ENCODE peak calls at places on chromosomes 6 and 20, in eight cellular contexts. W, X, A, T, S, Q, N and L are unnamed samples.

GRCh38 chr6:159217595-159218275 is 48.5 kb downstream of the FNDC1 start:
- DNase-seq in N (no peak), S (peak; percentile 36), Q (no peak), A (no peak), T (peak; percentile 50), W (no peak), X (peak; percentile 86), L (no peak)

GRCh38 chr20:50610212-50610718 is 81.1 kb downstream of the RIPOR3 start:
- DNase-seq in T (no peak), X (no peak), W (no peak), Q (no peak), N (peak; percentile 72), S (no peak), A (no peak), L (no peak)

GRCh38 chr6:104940881-104941693 is 15.8 kb upstream of the LIN28B start:
- DNase-seq in S (peak; percentile 45), A (peak; percentile 3), T (peak; percentile 63), W (no peak), N (peak; percentile 56), Q (no peak), X (peak; percentile 73), L (peak; percentile 79)

GRCh38 chr6:112485813-112486212 is 138.7 kb downstream of the RFPL4B start:
- DNase-seq in X (no peak), S (no peak), W (no peak), A (no peak), N (no peak), Q (no peak), T (no peak), L (no peak)

GRCh38 chr20:32165836-32166545 is 41.6 kb downstream of the PLAGL2 start:
- DNase-seq in Q (no peak), A (no peak), N (no peak), W (no peak), X (no peak), S (no peak), T (no peak), L (no peak)

GRCh38 chr20:41172296-41173140 is 35.2 kb downstream of the PLCG1 start:
- DNase-seq in N (no peak), X (no peak), A (no peak), T (no peak), W (peak; percentile 19), S (no peak), Q (no peak), L (no peak)

GRCh38 chr20:61457725-61458124 is 205.7 kb downstream of the CDH4 start:
- DNase-seq in Q (no peak), S (no peak), N (no peak), X (no peak), A (no peak), T (no peak), W (no peak), L (no peak)

GRCh38 chr20:20009784-20010253 is 7.3 kb upstream of the NAA20 start:
- DNase-seq in S (no peak), T (no peak), N (no peak), Q (no peak), A (no peak), X (peak; percentile 28), W (no peak), L (no peak)

GRCh38 chr6:168157272-168158007 is 78.4 kb upstream of the FRMD1 start:
- DNase-seq in T (peak; percentile 51), N (peak; percentile 76), Q (no peak), W (peak; percentile 12), A (no peak), S (peak; percentile 64), X (peak; percentile 45), L (no peak)

GRCh38 chr20:49656304-49656703 is 57.4 kb downstream of the B4GALT5 start:
- DNase-seq in A (no peak), N (no peak), Q (no peak), W (no peak), X (no peak), S (no peak), T (no peak), L (no peak)

GRCh38 chr6:37640776-37641395 is 56.8 kb downstream of the MDGA1 start:
- DNase-seq in S (no peak), W (no peak), X (no peak), A (no peak), Q (no peak), T (no peak), N (no peak), L (no peak)

GRCh38 chr6:21132856-21133610 is 460.5 kb upstream of the SOX4 start:
- DNase-seq in S (no peak), A (no peak), W (no peak), Q (no peak), X (no peak), T (no peak), N (no peak), L (no peak)

GRCh38 chr6:165573671-165574070 is 89.4 kb downstream of the PDE10A start:
- DNase-seq in W (peak; percentile 79), S (no peak), N (no peak), T (no peak), A (no peak), X (no peak), Q (no peak), L (no peak)

GRCh38 chr6:111987295-111987694 is 66.6 kb upstream of the CCN6 start:
- DNase-seq in A (no peak), Q (no peak), W (no peak), T (peak; percentile 45), S (peak; percentile 52), X (no peak), N (no peak), L (no peak)

GRCh38 chr20:24782801-24783630 is 166.1 kb upstream of the CST7 start:
- DNase-seq in N (no peak), T (no peak), S (no peak), Q (no peak), X (no peak), A (no peak), W (no peak), L (no peak)

GRCh38 chr6:167762259-167762962 is 64.3 kb upstream of the AFDN start:
- DNase-seq in S (no peak), W (no peak), T (no peak), X (no peak), A (no peak), Q (no peak), N (no peak), L (no peak)

GRCh38 chr20:61991476-61991875 is 74.2 kb downstream of the TAF4 start:
- DNase-seq in X (no peak), A (no peak), S (no peak), N (no peak), W (no peak), T (no peak), Q (no peak), L (no peak)

GRCh38 chr6:2744206-2744771 is 6.4 kb downstream of the MYLK4 start:
- DNase-seq in T (no peak), N (no peak), X (no peak), W (peak; percentile 60), S (peak; percentile 23), Q (no peak), A (no peak), L (no peak)

GRCh38 chr20:32139947-32140346 is 30.4 kb downstream of the TM9SF4 start:
- DNase-seq in W (no peak), T (no peak), S (no peak), N (no peak), Q (no peak), X (no peak), A (no peak), L (no peak)

GRCh38 chr6:35425284-35425683 is 26.9 kb upstream of the FANCE start:
- DNase-seq in X (no peak), A (no peak), S (peak; percentile 46), Q (no peak), N (peak; percentile 91), T (no peak), W (no peak), L (no peak)

GRCh38 chr6:16754274-16754673 is 7.0 kb downstream of the ATXN1 start:
- DNase-seq in A (no peak), T (no peak), X (no peak), N (no peak), Q (no peak), S (no peak), W (no peak), L (no peak)

GRCh38 chr6:90003069-90003800 is 109.0 kb downstream of the GJA10 start:
- DNase-seq in W (no peak), S (peak; percentile 45), A (no peak), N (no peak), T (no peak), Q (no peak), X (no peak), L (no peak)

GRCh38 chr6:104952911-104953409 is 3.9 kb upstream of the LIN28B start:
- DNase-seq in W (no peak), T (peak; percentile 45), X (peak; percentile 24), N (no peak), A (no peak), Q (no peak), S (no peak), L (no peak)

GRCh38 chr6:121851056-121851455 is 415.6 kb downstream of the GJA1 start:
- DNase-seq in W (no peak), N (no peak), Q (no peak), T (no peak), X (peak; percentile 44), S (no peak), A (no peak), L (no peak)